ENCODE peak calls at places on chromosomes 1 and 21, in seven cellular contexts. One of them, this sample, is unnamed.
A peak's percentile ranks its signal among the peaks of the same experiment; 100 is the strongest.

GRCh38 chr1:192905049-192905448 is 96.2 kb downstream of the RGS2 start:
- DNase-seq in BE2C: no peak
- DNase-seq in H1: no peak
- DNase-seq in stimulated activated CD4-positive, alpha-beta T cell treated with anti-CD3 and anti-CD28 coated beads, Interleukin-4, amount 100 ng/mL, for 48 hours: no peak
- DNase-seq in colonic mucosa: no peak
- DNase-seq in Right ventricle myocardium superior: no peak
- DNase-seq in choroid plexus epithelial cell: peak; percentile 56
- DNase-seq in this sample: no peak

GRCh38 chr21:28714795-28715464 is 277.7 kb downstream of the LTN1 start:
- DNase-seq in choroid plexus epithelial cell: peak; percentile 73
- DNase-seq in H1: no peak
- DNase-seq in BE2C: no peak
- DNase-seq in Right ventricle myocardium superior: no peak
- DNase-seq in stimulated activated CD4-positive, alpha-beta T cell treated with anti-CD3 and anti-CD28 coated beads, Interleukin-4, amount 100 ng/mL, for 48 hours: no peak
- DNase-seq in colonic mucosa: no peak
- DNase-seq in this sample: no peak

GRCh38 chr1:2495026-2495425 is 18.9 kb downstream of the PLCH2 start:
- DNase-seq in colonic mucosa: no peak
- DNase-seq in H1: no peak
- DNase-seq in BE2C: no peak
- DNase-seq in stimulated activated CD4-positive, alpha-beta T cell treated with anti-CD3 and anti-CD28 coated beads, Interleukin-4, amount 100 ng/mL, for 48 hours: no peak
- DNase-seq in choroid plexus epithelial cell: no peak
- DNase-seq in Right ventricle myocardium superior: no peak
- DNase-seq in this sample: no peak

GRCh38 chr1:43930168-43930948 is 3.2 kb upstream of the ARTN start:
- DNase-seq in choroid plexus epithelial cell: no peak
- DNase-seq in BE2C: peak; percentile 23
- DNase-seq in stimulated activated CD4-positive, alpha-beta T cell treated with anti-CD3 and anti-CD28 coated beads, Interleukin-4, amount 100 ng/mL, for 48 hours: no peak
- DNase-seq in H1: no peak
- DNase-seq in Right ventricle myocardium superior: no peak
- DNase-seq in colonic mucosa: no peak
- DNase-seq in this sample: no peak

GRCh38 chr1:92317836-92318493 is 19.1 kb downstream of the RPAP2 start:
- DNase-seq in BE2C: no peak
- DNase-seq in colonic mucosa: no peak
- DNase-seq in Right ventricle myocardium superior: no peak
- DNase-seq in choroid plexus epithelial cell: no peak
- DNase-seq in stimulated activated CD4-positive, alpha-beta T cell treated with anti-CD3 and anti-CD28 coated beads, Interleukin-4, amount 100 ng/mL, for 48 hours: no peak
- DNase-seq in H1: no peak
- DNase-seq in this sample: peak; percentile 59

GRCh38 chr1:211825990-211826389 is 4.6 kb downstream of the LPGAT1 start:
- DNase-seq in H1: no peak
- DNase-seq in BE2C: no peak
- DNase-seq in colonic mucosa: no peak
- DNase-seq in choroid plexus epithelial cell: peak; percentile 83
- DNase-seq in stimulated activated CD4-positive, alpha-beta T cell treated with anti-CD3 and anti-CD28 coated beads, Interleukin-4, amount 100 ng/mL, for 48 hours: no peak
- DNase-seq in Right ventricle myocardium superior: no peak
- DNase-seq in this sample: no peak

GRCh38 chr1:107572674-107573205 is 392.2 kb downstream of the VAV3 start:
- DNase-seq in colonic mucosa: no peak
- DNase-seq in stimulated activated CD4-positive, alpha-beta T cell treated with anti-CD3 and anti-CD28 coated beads, Interleukin-4, amount 100 ng/mL, for 48 hours: no peak
- DNase-seq in H1: no peak
- DNase-seq in BE2C: no peak
- DNase-seq in Right ventricle myocardium superior: no peak
- DNase-seq in choroid plexus epithelial cell: peak; percentile 54
- DNase-seq in this sample: no peak

GRCh38 chr1:153771841-153772593 is 3.2 kb upstream of the SLC27A3 start:
- DNase-seq in stimulated activated CD4-positive, alpha-beta T cell treated with anti-CD3 and anti-CD28 coated beads, Interleukin-4, amount 100 ng/mL, for 48 hours: no peak
- DNase-seq in H1: peak; percentile 21
- DNase-seq in colonic mucosa: no peak
- DNase-seq in choroid plexus epithelial cell: no peak
- DNase-seq in BE2C: peak; percentile 78
- DNase-seq in Right ventricle myocardium superior: no peak
- DNase-seq in this sample: no peak

GRCh38 chr1:41823453-41823852 is 95.3 kb downstream of the HIVEP3 start:
- DNase-seq in BE2C: no peak
- DNase-seq in choroid plexus epithelial cell: no peak
- DNase-seq in colonic mucosa: no peak
- DNase-seq in Right ventricle myocardium superior: peak; percentile 62
- DNase-seq in stimulated activated CD4-positive, alpha-beta T cell treated with anti-CD3 and anti-CD28 coated beads, Interleukin-4, amount 100 ng/mL, for 48 hours: no peak
- DNase-seq in H1: peak; percentile 83
- DNase-seq in this sample: no peak

GRCh38 chr1:22332795-22333499 is 118.7 kb upstream of the ZBTB40 start:
- DNase-seq in choroid plexus epithelial cell: no peak
- DNase-seq in stimulated activated CD4-positive, alpha-beta T cell treated with anti-CD3 and anti-CD28 coated beads, Interleukin-4, amount 100 ng/mL, for 48 hours: no peak
- DNase-seq in colonic mucosa: no peak
- DNase-seq in H1: no peak
- DNase-seq in Right ventricle myocardium superior: no peak
- DNase-seq in BE2C: no peak
- DNase-seq in this sample: no peak

GRCh38 chr1:23169727-23170335 is 1.2 kb upstream of the LUZP1 start:
- DNase-seq in Right ventricle myocardium superior: peak; percentile 81
- DNase-seq in H1: no peak
- DNase-seq in choroid plexus epithelial cell: peak; percentile 90
- DNase-seq in BE2C: peak; percentile 55
- DNase-seq in colonic mucosa: peak; percentile 61
- DNase-seq in stimulated activated CD4-positive, alpha-beta T cell treated with anti-CD3 and anti-CD28 coated beads, Interleukin-4, amount 100 ng/mL, for 48 hours: no peak
- DNase-seq in this sample: no peak

GRCh38 chr21:42057861-42058437 is 13.2 kb upstream of the UMODL1 start:
- DNase-seq in choroid plexus epithelial cell: no peak
- DNase-seq in colonic mucosa: peak; percentile 31
- DNase-seq in stimulated activated CD4-positive, alpha-beta T cell treated with anti-CD3 and anti-CD28 coated beads, Interleukin-4, amount 100 ng/mL, for 48 hours: no peak
- DNase-seq in H1: no peak
- DNase-seq in Right ventricle myocardium superior: no peak
- DNase-seq in BE2C: no peak
- DNase-seq in this sample: no peak

GRCh38 chr1:7500381-7501258 is 270.5 kb upstream of the VAMP3 start:
- DNase-seq in stimulated activated CD4-positive, alpha-beta T cell treated with anti-CD3 and anti-CD28 coated beads, Interleukin-4, amount 100 ng/mL, for 48 hours: no peak
- DNase-seq in colonic mucosa: no peak
- DNase-seq in BE2C: no peak
- DNase-seq in choroid plexus epithelial cell: no peak
- DNase-seq in H1: no peak
- DNase-seq in Right ventricle myocardium superior: no peak
- DNase-seq in this sample: no peak